ENCODE peak calls at places on chromosomes 1 and 21, in seven cellular contexts. One of them, this sample, is unnamed.

GRCh38 chr1:54643736-54644135 is 2.1 kb downstream of the MROH7 start:
- DNase-seq in AG08396: no peak
- DNase-seq in EL: no peak
- DNase-seq in T-helper 1 cell: no peak
- DNase-seq in posterior vena cava: no peak
- DNase-seq in neural progenitor cell: no peak
- DNase-seq in stimulated activated CD4-positive, alpha-beta T cell treated with anti-CD3 and anti-CD28 coated beads, Interleukin-15, amount 100 ng/mL, for 24 hours: no peak
- DNase-seq in this sample: no peak

GRCh38 chr1:55192093-55192492 is 23.1 kb downstream of the USP24 start:
- DNase-seq in stimulated activated CD4-positive, alpha-beta T cell treated with anti-CD3 and anti-CD28 coated beads, Interleukin-15, amount 100 ng/mL, for 24 hours: no peak
- DNase-seq in AG08396: no peak
- DNase-seq in EL: no peak
- DNase-seq in neural progenitor cell: no peak
- DNase-seq in T-helper 1 cell: no peak
- DNase-seq in posterior vena cava: no peak
- DNase-seq in this sample: no peak

GRCh38 chr21:37398697-37399096 is 32.1 kb downstream of the DYRK1A start:
- DNase-seq in T-helper 1 cell: no peak
- DNase-seq in AG08396: no peak
- DNase-seq in neural progenitor cell: no peak
- DNase-seq in EL: no peak
- DNase-seq in posterior vena cava: no peak
- DNase-seq in stimulated activated CD4-positive, alpha-beta T cell treated with anti-CD3 and anti-CD28 coated beads, Interleukin-15, amount 100 ng/mL, for 24 hours: no peak
- DNase-seq in this sample: no peak

GRCh38 chr1:18885311-18886002 is 16.9 kb downstream of the ALDH4A1 start:
- DNase-seq in posterior vena cava: no peak
- DNase-seq in EL: no peak
- DNase-seq in stimulated activated CD4-positive, alpha-beta T cell treated with anti-CD3 and anti-CD28 coated beads, Interleukin-15, amount 100 ng/mL, for 24 hours: no peak
- DNase-seq in neural progenitor cell: no peak
- DNase-seq in T-helper 1 cell: no peak
- DNase-seq in AG08396: no peak
- DNase-seq in this sample: no peak

GRCh38 chr21:26966360-26966977 is 419 bp downstream of the ADAMTS5 start:
- DNase-seq in posterior vena cava: no peak
- DNase-seq in T-helper 1 cell: no peak
- DNase-seq in EL: peak; percentile 44
- DNase-seq in stimulated activated CD4-positive, alpha-beta T cell treated with anti-CD3 and anti-CD28 coated beads, Interleukin-15, amount 100 ng/mL, for 24 hours: peak; percentile 1
- DNase-seq in neural progenitor cell: no peak
- DNase-seq in AG08396: peak; percentile 40
- DNase-seq in this sample: no peak

GRCh38 chr1:228332797-228333738 is 73.6 kb downstream of the TRIM11 start:
- DNase-seq in posterior vena cava: peak; percentile 69
- DNase-seq in T-helper 1 cell: no peak
- DNase-seq in stimulated activated CD4-positive, alpha-beta T cell treated with anti-CD3 and anti-CD28 coated beads, Interleukin-15, amount 100 ng/mL, for 24 hours: no peak
- DNase-seq in AG08396: no peak
- DNase-seq in EL: no peak
- DNase-seq in neural progenitor cell: no peak
- DNase-seq in this sample: no peak

GRCh38 chr1:10128081-10128765 is 82.1 kb upstream of the KIF1B start:
- DNase-seq in neural progenitor cell: no peak
- DNase-seq in T-helper 1 cell: no peak
- DNase-seq in EL: no peak
- DNase-seq in AG08396: no peak
- DNase-seq in stimulated activated CD4-positive, alpha-beta T cell treated with anti-CD3 and anti-CD28 coated beads, Interleukin-15, amount 100 ng/mL, for 24 hours: no peak
- DNase-seq in posterior vena cava: no peak
- DNase-seq in this sample: no peak

GRCh38 chr1:51236548-51237312 is 657 bp downstream of the RNF11 start:
- DNase-seq in T-helper 1 cell: no peak
- DNase-seq in neural progenitor cell: peak; percentile 63
- DNase-seq in AG08396: peak; percentile 38
- DNase-seq in posterior vena cava: peak; percentile 84
- DNase-seq in stimulated activated CD4-positive, alpha-beta T cell treated with anti-CD3 and anti-CD28 coated beads, Interleukin-15, amount 100 ng/mL, for 24 hours: peak; percentile 53
- DNase-seq in EL: peak; percentile 45
- DNase-seq in this sample: peak; percentile 38

GRCh38 chr1:40014812-40015594 is 25.5 kb upstream of the CAP1 start:
- DNase-seq in AG08396: peak; percentile 82
- DNase-seq in T-helper 1 cell: no peak
- DNase-seq in neural progenitor cell: no peak
- DNase-seq in stimulated activated CD4-positive, alpha-beta T cell treated with anti-CD3 and anti-CD28 coated beads, Interleukin-15, amount 100 ng/mL, for 24 hours: no peak
- DNase-seq in posterior vena cava: no peak
- DNase-seq in EL: peak; percentile 89
- DNase-seq in this sample: no peak

GRCh38 chr1:96918406-96918805 is 196.8 kb downstream of the PTBP2 start:
- DNase-seq in posterior vena cava: no peak
- DNase-seq in stimulated activated CD4-positive, alpha-beta T cell treated with anti-CD3 and anti-CD28 coated beads, Interleukin-15, amount 100 ng/mL, for 24 hours: no peak
- DNase-seq in EL: peak; percentile 74
- DNase-seq in neural progenitor cell: no peak
- DNase-seq in T-helper 1 cell: no peak
- DNase-seq in AG08396: peak; percentile 30
- DNase-seq in this sample: no peak

GRCh38 chr1:214244252-214244651 is 36.7 kb upstream of the SMYD2 start:
- DNase-seq in posterior vena cava: no peak
- DNase-seq in stimulated activated CD4-positive, alpha-beta T cell treated with anti-CD3 and anti-CD28 coated beads, Interleukin-15, amount 100 ng/mL, for 24 hours: no peak
- DNase-seq in neural progenitor cell: no peak
- DNase-seq in T-helper 1 cell: no peak
- DNase-seq in EL: no peak
- DNase-seq in AG08396: no peak
- DNase-seq in this sample: no peak

GRCh38 chr1:205317311-205317917 is 4.1 kb downstream of the NUAK2 start:
- DNase-seq in AG08396: no peak
- DNase-seq in stimulated activated CD4-positive, alpha-beta T cell treated with anti-CD3 and anti-CD28 coated beads, Interleukin-15, amount 100 ng/mL, for 24 hours: no peak
- DNase-seq in neural progenitor cell: no peak
- DNase-seq in posterior vena cava: no peak
- DNase-seq in EL: peak; percentile 27
- DNase-seq in T-helper 1 cell: no peak
- DNase-seq in this sample: no peak

GRCh38 chr1:112887599-112888303 is 68.2 kb downstream of the SLC16A1 start:
- DNase-seq in neural progenitor cell: no peak
- DNase-seq in T-helper 1 cell: no peak
- DNase-seq in EL: no peak
- DNase-seq in AG08396: no peak
- DNase-seq in stimulated activated CD4-positive, alpha-beta T cell treated with anti-CD3 and anti-CD28 coated beads, Interleukin-15, amount 100 ng/mL, for 24 hours: no peak
- DNase-seq in posterior vena cava: no peak
- DNase-seq in this sample: no peak

GRCh38 chr21:42843021-42843420 is 36.3 kb downstream of the WDR4 start:
- DNase-seq in EL: no peak
- DNase-seq in stimulated activated CD4-positive, alpha-beta T cell treated with anti-CD3 and anti-CD28 coated beads, Interleukin-15, amount 100 ng/mL, for 24 hours: no peak
- DNase-seq in AG08396: no peak
- DNase-seq in T-helper 1 cell: no peak
- DNase-seq in neural progenitor cell: no peak
- DNase-seq in posterior vena cava: peak; percentile 25
- DNase-seq in this sample: no peak

GRCh38 chr1:195345149-195345548 is 1263.1 kb downstream of the KCNT2 start:
- DNase-seq in T-helper 1 cell: no peak
- DNase-seq in stimulated activated CD4-positive, alpha-beta T cell treated with anti-CD3 and anti-CD28 coated beads, Interleukin-15, amount 100 ng/mL, for 24 hours: no peak
- DNase-seq in EL: no peak
- DNase-seq in neural progenitor cell: peak; percentile 52
- DNase-seq in posterior vena cava: no peak
- DNase-seq in AG08396: no peak
- DNase-seq in this sample: peak; percentile 39

GRCh38 chr21:39196310-39196709 is 13.1 kb upstream of the PSMG1 start:
- DNase-seq in stimulated activated CD4-positive, alpha-beta T cell treated with anti-CD3 and anti-CD28 coated beads, Interleukin-15, amount 100 ng/mL, for 24 hours: no peak
- DNase-seq in EL: no peak
- DNase-seq in posterior vena cava: no peak
- DNase-seq in neural progenitor cell: no peak
- DNase-seq in AG08396: no peak
- DNase-seq in T-helper 1 cell: no peak
- DNase-seq in this sample: no peak

This sample was measured in endothelial cell.